ENCODE peak calls at places on chromosomes 1 and 21, in nine cellular contexts. M, L, D, X, P, V, C, S and W are unnamed samples.

GRCh38 chr1:167774710-167775109 is 52.9 kb downstream of the MPZL1 start:
- DNase-seq in M (no peak), L (no peak), D (no peak), X (peak; percentile 64), P (peak; percentile 17), V (peak; percentile 26), C (no peak), S (no peak), W (no peak)

GRCh38 chr1:41495171-41495948 is 10.9 kb upstream of the EDN2 start:
- DNase-seq in M (no peak), L (peak; percentile 48), D (peak; percentile 52), X (no peak), P (peak; percentile 53), V (no peak), C (no peak), S (no peak), W (no peak)

GRCh38 chr21:37446552-37446951 is 80.0 kb downstream of the DYRK1A start:
- DNase-seq in M (no peak), L (no peak), D (no peak), X (no peak), P (no peak), V (no peak), C (no peak), S (no peak), W (no peak)

GRCh38 chr1:170657275-170657853 is 6.6 kb upstream of the PRRX1 start:
- DNase-seq in M (no peak), L (no peak), D (peak; percentile 13), X (peak; percentile 36), P (peak; percentile 37), V (no peak), C (no peak), S (no peak), W (no peak)

GRCh38 chr1:53508991-53509663 is 49.9 kb downstream of the DMRTB1 start:
- DNase-seq in M (no peak), L (no peak), D (no peak), X (peak; percentile 58), P (no peak), V (no peak), C (peak; percentile 9), S (no peak), W (no peak)

GRCh38 chr1:247180581-247180980 is 8.8 kb upstream of the ZNF124 start:
- DNase-seq in M (no peak), L (no peak), D (no peak), X (no peak), P (no peak), V (peak; percentile 0), C (no peak), S (no peak), W (no peak)

GRCh38 chr1:8428441-8428840 is 110.5 kb downstream of the SLC45A1 start:
- DNase-seq in M (no peak), L (no peak), D (no peak), X (no peak), P (no peak), V (no peak), C (no peak), S (no peak), W (no peak)

GRCh38 chr21:15793109-15793508 is 63.3 kb downstream of the USP25 start:
- DNase-seq in M (no peak), L (no peak), D (no peak), X (no peak), P (no peak), V (no peak), C (no peak), S (no peak), W (no peak)

GRCh38 chr1:239816090-239816812 is 275.4 kb upstream of the FMN2 start:
- DNase-seq in M (peak; percentile 73), L (peak; percentile 83), D (peak; percentile 95), X (peak; percentile 81), P (peak; percentile 77), V (peak; percentile 73), C (peak; percentile 59), S (no peak), W (no peak)

GRCh38 chr1:239811211-239811902 is 280.3 kb upstream of the FMN2 start:
- DNase-seq in M (no peak), L (no peak), D (no peak), X (no peak), P (peak; percentile 25), V (no peak), C (no peak), S (no peak), W (no peak)

GRCh38 chr1:239812580-239812979 is 279.1 kb upstream of the FMN2 start:
- DNase-seq in M (no peak), L (no peak), D (no peak), X (no peak), P (no peak), V (no peak), C (no peak), S (no peak), W (no peak)

GRCh38 chr1:239815074-239815473 is 276.6 kb upstream of the FMN2 start:
- DNase-seq in M (no peak), L (no peak), D (peak; percentile 22), X (no peak), P (peak; percentile 3), V (no peak), C (no peak), S (no peak), W (no peak)

DNA sequence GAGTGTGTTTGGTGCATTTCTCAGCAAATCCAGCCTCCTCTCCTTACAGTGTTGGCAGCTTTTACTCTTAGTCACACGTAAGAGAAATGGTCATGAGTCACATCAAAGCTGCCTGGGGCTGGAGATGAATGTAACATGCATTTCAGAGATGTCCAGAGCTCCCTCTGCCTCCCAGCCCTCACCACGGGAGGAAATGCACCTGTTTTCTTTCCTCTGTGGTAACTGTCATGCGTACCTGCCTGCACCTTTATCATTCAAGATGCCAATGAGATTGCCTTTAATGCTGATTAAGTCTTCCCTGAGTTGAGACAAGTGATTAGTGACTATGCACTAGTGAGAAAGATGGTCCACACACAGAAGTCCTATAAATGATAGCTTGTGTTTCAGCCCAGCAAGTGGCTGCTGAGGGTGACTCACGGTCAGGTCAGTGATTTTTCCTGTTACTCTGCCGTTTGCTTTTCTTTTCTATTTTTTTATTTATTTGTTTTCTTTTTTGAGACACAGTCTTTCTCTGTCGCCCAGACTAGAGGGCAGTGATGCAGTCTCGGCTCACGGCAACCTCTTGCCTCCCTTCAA is 277.3 kb upstream of the FMN2 start:
- DNase-seq in M (peak; percentile 35), L (peak; percentile 69), D (peak; percentile 99), X (peak; percentile 85), P (peak; percentile 89), V (peak; percentile 91), C (peak; percentile 70), S (no peak), W (no peak)
- TF ChIP-seq CTCF in M (no peak), L (no peak), D (peak; percentile 49), X (no peak), P (no peak), V (peak; percentile 11), C (peak; percentile 22), S (no peak), W (no peak)

DNA sequence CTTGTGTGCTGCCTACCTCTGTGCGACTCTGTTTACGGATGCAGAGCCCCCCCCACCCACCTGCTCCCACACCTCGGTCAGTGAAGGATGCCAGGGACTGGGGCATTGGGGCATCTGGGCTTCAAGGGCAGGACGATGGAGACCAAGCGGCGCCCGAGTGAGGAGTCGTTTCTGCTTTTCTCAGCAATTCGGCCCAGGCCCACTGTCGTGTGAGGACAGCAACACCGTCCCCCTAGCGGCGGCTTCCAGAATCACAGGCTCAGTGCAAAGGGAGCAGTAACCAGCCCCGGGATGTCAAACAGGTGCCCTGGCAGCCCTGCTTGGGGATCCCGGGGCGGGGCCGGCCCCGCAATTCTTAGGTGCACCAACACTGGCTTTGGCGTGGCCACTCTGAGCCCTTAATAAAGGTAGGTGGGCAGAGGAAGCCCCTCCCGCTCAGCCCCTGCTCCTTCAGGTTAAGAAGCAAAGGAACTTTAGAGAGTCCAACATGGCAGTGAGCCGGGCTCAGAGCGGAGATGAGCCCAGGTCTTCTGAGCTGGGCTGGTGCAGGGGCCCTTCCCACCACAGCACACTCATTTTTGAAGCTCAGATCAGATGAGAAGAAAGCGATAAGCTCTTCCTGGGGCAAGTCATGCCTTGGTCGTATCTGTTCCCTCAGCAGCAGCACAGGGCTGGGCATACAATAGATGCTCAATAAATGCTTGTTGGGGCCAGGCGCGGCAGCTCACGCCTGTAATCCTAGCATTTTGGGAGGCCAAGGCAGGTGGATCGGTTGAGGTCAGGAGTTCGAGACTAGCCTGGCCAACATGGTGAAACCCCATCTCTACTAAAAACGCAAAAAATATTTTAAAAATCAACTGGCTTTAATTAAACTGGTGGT is 51.3 kb upstream of the TARDBP start:
- DNase-seq in M (peak; percentile 82), L (peak; percentile 87), D (peak; percentile 85), X (peak; percentile 51), P (peak; percentile 55), V (peak; percentile 64), C (no peak), S (peak; percentile 80), W (no peak)
- TF ChIP-seq CTCF in M (peak; percentile 80), L (peak; percentile 82), D (peak; percentile 85), X (peak; percentile 74), P (peak; percentile 94), V (peak; percentile 93), C (peak; percentile 83), S (peak; percentile 84), W (peak; percentile 87)

GRCh38 chr1:156973464-156973863 is 53.0 kb downstream of the LRRC71 start:
- DNase-seq in M (no peak), L (no peak), D (no peak), X (no peak), P (no peak), V (no peak), C (no peak), S (no peak), W (no peak)

GRCh38 chr1:156975084-156975483 is 54.7 kb downstream of the LRRC71 start:
- DNase-seq in M (no peak), L (no peak), D (no peak), X (no peak), P (no peak), V (no peak), C (no peak), S (no peak), W (no peak)

GRCh38 chr1:156964431-156964830 is 44.0 kb downstream of the LRRC71 start:
- DNase-seq in M (no peak), L (no peak), D (no peak), X (peak; percentile 15), P (no peak), V (peak; percentile 3), C (no peak), S (no peak), W (no peak)

GRCh38 chr1:156969496-156969895 is 49.1 kb downstream of the LRRC71 start:
- DNase-seq in M (no peak), L (no peak), D (no peak), X (no peak), P (no peak), V (no peak), C (no peak), S (no peak), W (no peak)

GRCh38 chr1:156970017-156970416 is 49.6 kb downstream of the LRRC71 start:
- DNase-seq in M (no peak), L (no peak), D (peak; percentile 24), X (no peak), P (no peak), V (peak; percentile 22), C (no peak), S (no peak), W (no peak)
- TF ChIP-seq CTCF in M (peak; percentile 12), L (no peak), D (peak; percentile 53), X (peak; percentile 22), P (peak; percentile 22), V (peak; percentile 59), C (peak; percentile 38), S (no peak), W (peak; percentile 48)

GRCh38 chr1:159065106-159065505 is 11.5 kb downstream of the AIM2 start:
- DNase-seq in M (no peak), L (no peak), D (no peak), X (no peak), P (no peak), V (no peak), C (no peak), S (no peak), W (no peak)

GRCh38 chr1:159066108-159066507 is 10.5 kb downstream of the AIM2 start:
- DNase-seq in M (no peak), L (no peak), D (no peak), X (no peak), P (no peak), V (no peak), C (no peak), S (no peak), W (no peak)

GRCh38 chr1:159068877-159069276 is 7.7 kb downstream of the AIM2 start:
- DNase-seq in M (no peak), L (no peak), D (no peak), X (peak; percentile 81), P (peak; percentile 28), V (peak; percentile 32), C (no peak), S (no peak), W (no peak)

GRCh38 chr1:159071970-159072582 is 4.5 kb downstream of the AIM2 start:
- DNase-seq in M (no peak), L (peak; percentile 12), D (peak; percentile 77), X (peak; percentile 83), P (peak; percentile 72), V (peak; percentile 69), C (peak; percentile 29), S (no peak), W (no peak)

GRCh38 chr1:159067699-159068621 is 8.6 kb downstream of the AIM2 start:
- DNase-seq in M (no peak), L (no peak), D (no peak), X (no peak), P (no peak), V (no peak), C (no peak), S (no peak), W (no peak)
- TF ChIP-seq CTCF in M (no peak), L (no peak), D (no peak), X (no peak), P (no peak), V (no peak), C (no peak), S (no peak), W (no peak)